ENCODE peak calls at places on chromosomes 13 and 19, in ten cellular contexts. Q is PC-3, N is Caco-2, S is fibroblast of lung, R is uterus, I is esophagus muscularis mucosa, L is adrenal gland, E is BJ, Y is MG63, O is bronchial epithelial cell. G is an unnamed sample.

GRCh38 chr13:79451500-79451962 is 29.4 kb upstream of the NDFIP2 start:
- DNase-seq in N (no peak), O (peak), I (no peak), S (peak), E (peak), R (no peak), L (peak), Q (peak), Y (peak), G (no peak)

GRCh38 chr19:18840288-18841260 is 8.8 kb downstream of the UPF1 start:
- DNase-seq in Y (no peak), I (no peak), N (no peak), Q (no peak), O (no peak), R (no peak), S (no peak), E (no peak), L (no peak), G (no peak)

GRCh38 chr13:112064222-112064621 is 2.7 kb upstream of the SOX1 start:
- DNase-seq in Q (no peak), E (no peak), L (no peak), N (no peak), I (peak), O (no peak), S (no peak), R (no peak), Y (no peak), G (no peak)

GRCh38 chr13:77345150-77345780 is 18.4 kb upstream of the MYCBP2 start:
- DNase-seq in L (no peak), I (no peak), E (no peak), O (peak), Y (no peak), Q (no peak), S (no peak), R (no peak), N (no peak), G (no peak)

GRCh38 chr19:49216076-49216475 is 58.5 kb downstream of the TRPM4 start:
- DNase-seq in I (no peak), R (no peak), Y (peak), N (no peak), O (peak), Q (peak), S (no peak), E (no peak), L (no peak), G (no peak)

GRCh38 chr19:42473686-42474085 is 30.9 kb upstream of the CXCL17 start:
- DNase-seq in N (no peak), S (no peak), Y (no peak), L (no peak), R (no peak), O (no peak), Q (no peak), E (no peak), I (no peak), G (no peak)

GRCh38 chr19:44890366-44891015 is 563 bp upstream of the TOMM40 start:
- DNase-seq in S (peak), I (no peak), O (peak), Q (peak), E (peak), L (peak), R (no peak), N (peak), Y (peak), G (no peak)

GRCh38 chr13:73910733-73911132 is 223.5 kb downstream of the KLF12 start:
- DNase-seq in Q (no peak), I (no peak), S (no peak), Y (no peak), R (no peak), N (no peak), E (no peak), O (no peak), L (no peak), G (no peak)

GRCh38 chr13:35165205-35165604 is 223.1 kb downstream of the NBEA start:
- DNase-seq in L (no peak), S (no peak), I (no peak), Q (no peak), N (no peak), O (no peak), R (no peak), E (no peak), Y (no peak), G (no peak)

GRCh38 chr13:98751397-98752110 is 918 bp downstream of the SLC15A1 start:
- DNase-seq in Y (peak), N (peak), O (peak), I (no peak), Q (peak), S (peak), L (no peak), R (no peak), E (no peak), G (no peak)

GRCh38 chr13:98999635-98999952 is 21.7 kb upstream of the DOCK9 start:
- DNase-seq in S (peak), L (no peak), I (no peak), R (no peak), N (no peak), Q (no peak), O (no peak), Y (no peak), E (no peak), G (no peak)

GRCh38 chr13:30806784-30807183 is 71.4 kb downstream of the ALOX5AP start:
- DNase-seq in E (no peak), Y (no peak), Q (peak), N (no peak), O (peak), R (no peak), I (no peak), L (no peak), S (peak), G (no peak)

GRCh38 chr19:15285896-15286591 is 46.3 kb downstream of the BRD4 start:
- DNase-seq in R (no peak), N (no peak), Q (no peak), E (no peak), O (no peak), S (no peak), L (no peak), Y (no peak), I (no peak), G (no peak)

GRCh38 chr19:5125797-5126497 is 157.0 kb downstream of the KDM4B start:
- DNase-seq in E (no peak), N (no peak), Q (no peak), Y (no peak), O (no peak), I (no peak), R (no peak), S (no peak), L (no peak), G (no peak)

GRCh38 chr13:56020425-56020824 is 1120.3 kb upstream of the PRR20A start:
- DNase-seq in Y (no peak), Q (no peak), S (no peak), N (no peak), R (no peak), L (no peak), O (no peak), I (no peak), E (no peak), G (no peak)

GRCh38 chr13:37381502-37381901 is 217.1 kb downstream of the POSTN start:
- DNase-seq in I (no peak), R (no peak), O (no peak), Y (no peak), S (peak), E (no peak), N (no peak), Q (no peak), L (no peak), G (no peak)

GRCh38 chr13:95552208-95552538 is 347 bp upstream of the CLDN10 start:
- DNase-seq in S (no peak), N (no peak), Q (no peak), E (no peak), R (no peak), O (no peak), Y (no peak), I (no peak), L (no peak), G (no peak)
- H3K4me3 ChIP-seq in S (no peak), N (no peak), Q (no peak), E (no peak), R (no peak), O (no peak), Y (no peak), I (no peak), L (peak), G (peak)

GRCh38 chr13:96967248-96967745 is 27.0 kb downstream of the OXGR1 start:
- DNase-seq in Y (peak), Q (peak), S (no peak), I (no peak), O (no peak), E (no peak), R (no peak), N (no peak), L (no peak), G (no peak)
- H3K4me3 ChIP-seq in Y (peak), Q (no peak), S (no peak), I (no peak), O (no peak), E (no peak), R (no peak), N (no peak), L (no peak), G (no peak)

GRCh38 chr13:29106651-29107050 is 286.5 kb downstream of the MTUS2 start:
- DNase-seq in O (no peak), L (no peak), N (no peak), S (no peak), Y (no peak), E (no peak), Q (no peak), R (no peak), I (no peak), G (no peak)

GRCh38 chr13:29105779-29106178 is 285.6 kb downstream of the MTUS2 start:
- DNase-seq in R (no peak), Q (no peak), E (no peak), O (no peak), L (no peak), N (no peak), I (no peak), Y (no peak), S (no peak), G (no peak)

GRCh38 chr13:29104461-29104860 is 284.3 kb downstream of the MTUS2 start:
- DNase-seq in S (no peak), N (no peak), L (no peak), R (no peak), Y (no peak), E (no peak), Q (no peak), I (no peak), O (no peak), G (no peak)

GRCh38 chr13:29111446-29111845 is 291.3 kb downstream of the MTUS2 start:
- DNase-seq in S (peak), N (no peak), E (no peak), Y (no peak), L (no peak), I (no peak), O (peak), R (no peak), Q (no peak), G (no peak)

GRCh38 chr13:29110003-29110402 is 289.9 kb downstream of the MTUS2 start:
- DNase-seq in R (no peak), Y (no peak), I (no peak), L (no peak), Q (no peak), E (no peak), O (no peak), S (no peak), N (no peak), G (no peak)
- H3K4me3 ChIP-seq in R (no peak), Y (no peak), I (no peak), L (no peak), Q (no peak), E (no peak), O (no peak), S (no peak), N (no peak), G (no peak)

GRCh38 chr19:39217094-39217493 is 13.0 kb upstream of the SYCN start:
- DNase-seq in R (no peak), N (no peak), O (no peak), S (no peak), I (no peak), L (no peak), Q (no peak), E (no peak), Y (no peak), G (no peak)
- H3K4me3 ChIP-seq in R (no peak), N (no peak), O (no peak), S (no peak), I (no peak), L (no peak), Q (no peak), E (no peak), Y (no peak), G (no peak)

G was measured in dorsolateral prefrontal cortex.